ENCODE peak calls at places on chromosomes 13 and 19, in nine cellular contexts. One of them, this sample, is unnamed.
A peak's percentile ranks its signal among the peaks of the same experiment; 100 is the strongest.

GRCh38 chr13:32969516-32969941 is 46.7 kb upstream of the KL start:
- DNase-seq in fibroblast of pulmonary artery: peak; percentile 54
- DNase-seq in amygdala: no peak
- DNase-seq in NCI-H1092: no peak
- DNase-seq in ACHN: peak; percentile 78
- DNase-seq in substantia nigra: no peak
- DNase-seq in stimulated activated CD8-positive, alpha-beta memory T cell treated with anti-CD3 and anti-CD28 coated beads, Interleukin-15, amount 100 ng/mL, for 1 hour: no peak
- DNase-seq in GM23248: peak; percentile 82
- DNase-seq in lower leg skin: no peak
- DNase-seq in this sample: no peak

GRCh38 chr19:5793188-5793587 is 2.2 kb upstream of the DUS3L start:
- DNase-seq in fibroblast of pulmonary artery: no peak
- DNase-seq in amygdala: no peak
- DNase-seq in NCI-H1092: no peak
- DNase-seq in ACHN: no peak
- DNase-seq in substantia nigra: no peak
- DNase-seq in stimulated activated CD8-positive, alpha-beta memory T cell treated with anti-CD3 and anti-CD28 coated beads, Interleukin-15, amount 100 ng/mL, for 1 hour: no peak
- DNase-seq in GM23248: no peak
- DNase-seq in lower leg skin: no peak
- DNase-seq in this sample: no peak

GRCh38 chr19:14000691-14001365 is 5.3 kb downstream of the RFX1 start:
- DNase-seq in fibroblast of pulmonary artery: no peak
- DNase-seq in amygdala: no peak
- DNase-seq in NCI-H1092: no peak
- DNase-seq in ACHN: no peak
- DNase-seq in substantia nigra: no peak
- DNase-seq in stimulated activated CD8-positive, alpha-beta memory T cell treated with anti-CD3 and anti-CD28 coated beads, Interleukin-15, amount 100 ng/mL, for 1 hour: no peak
- DNase-seq in GM23248: no peak
- DNase-seq in lower leg skin: no peak
- DNase-seq in this sample: no peak

GRCh38 chr13:61728468-61728867 is 312.8 kb upstream of the PCDH20 start:
- DNase-seq in fibroblast of pulmonary artery: peak; percentile 79
- DNase-seq in amygdala: no peak
- DNase-seq in NCI-H1092: peak; percentile 21
- DNase-seq in ACHN: no peak
- DNase-seq in substantia nigra: no peak
- DNase-seq in stimulated activated CD8-positive, alpha-beta memory T cell treated with anti-CD3 and anti-CD28 coated beads, Interleukin-15, amount 100 ng/mL, for 1 hour: no peak
- DNase-seq in GM23248: no peak
- DNase-seq in lower leg skin: no peak
- DNase-seq in this sample: no peak

GRCh38 chr19:23525265-23525862 is 130.1 kb upstream of the ZNF91 start:
- DNase-seq in fibroblast of pulmonary artery: no peak
- DNase-seq in amygdala: no peak
- DNase-seq in NCI-H1092: no peak
- DNase-seq in ACHN: no peak
- DNase-seq in substantia nigra: no peak
- DNase-seq in stimulated activated CD8-positive, alpha-beta memory T cell treated with anti-CD3 and anti-CD28 coated beads, Interleukin-15, amount 100 ng/mL, for 1 hour: no peak
- DNase-seq in GM23248: no peak
- DNase-seq in lower leg skin: no peak
- DNase-seq in this sample: no peak

GRCh38 chr13:108226184-108226583 is 8.0 kb downstream of the ABHD13 start:
- DNase-seq in fibroblast of pulmonary artery: no peak
- DNase-seq in amygdala: no peak
- DNase-seq in NCI-H1092: peak; percentile 50
- DNase-seq in ACHN: no peak
- DNase-seq in substantia nigra: no peak
- DNase-seq in stimulated activated CD8-positive, alpha-beta memory T cell treated with anti-CD3 and anti-CD28 coated beads, Interleukin-15, amount 100 ng/mL, for 1 hour: no peak
- DNase-seq in GM23248: no peak
- DNase-seq in lower leg skin: no peak
- DNase-seq in this sample: no peak

GRCh38 chr19:11535792-11536595 is 2.7 kb upstream of the CNN1 start:
- DNase-seq in fibroblast of pulmonary artery: peak; percentile 90
- DNase-seq in amygdala: peak; percentile 88
- DNase-seq in NCI-H1092: peak; percentile 69
- DNase-seq in ACHN: peak; percentile 86
- DNase-seq in substantia nigra: peak; percentile 67
- DNase-seq in stimulated activated CD8-positive, alpha-beta memory T cell treated with anti-CD3 and anti-CD28 coated beads, Interleukin-15, amount 100 ng/mL, for 1 hour: peak; percentile 58
- DNase-seq in GM23248: peak; percentile 89
- DNase-seq in lower leg skin: peak; percentile 68
- DNase-seq in this sample: peak; percentile 83

GRCh38 chr13:96551540-96551939 is 442.7 kb downstream of the OXGR1 start:
- DNase-seq in fibroblast of pulmonary artery: no peak
- DNase-seq in amygdala: peak; percentile 0
- DNase-seq in NCI-H1092: no peak
- DNase-seq in ACHN: no peak
- DNase-seq in substantia nigra: no peak
- DNase-seq in stimulated activated CD8-positive, alpha-beta memory T cell treated with anti-CD3 and anti-CD28 coated beads, Interleukin-15, amount 100 ng/mL, for 1 hour: no peak
- DNase-seq in GM23248: no peak
- DNase-seq in lower leg skin: no peak
- DNase-seq in this sample: no peak

GRCh38 chr13:74158028-74158427 is 23.8 kb upstream of the KLF12 start:
- DNase-seq in fibroblast of pulmonary artery: peak; percentile 22
- DNase-seq in amygdala: no peak
- DNase-seq in NCI-H1092: no peak
- DNase-seq in ACHN: no peak
- DNase-seq in substantia nigra: no peak
- DNase-seq in stimulated activated CD8-positive, alpha-beta memory T cell treated with anti-CD3 and anti-CD28 coated beads, Interleukin-15, amount 100 ng/mL, for 1 hour: no peak
- DNase-seq in GM23248: no peak
- DNase-seq in lower leg skin: no peak
- DNase-seq in this sample: no peak

GRCh38 chr13:36282818-36283432 is 14.7 kb downstream of the CCDC169 start:
- DNase-seq in fibroblast of pulmonary artery: peak; percentile 71
- DNase-seq in amygdala: no peak
- DNase-seq in NCI-H1092: no peak
- DNase-seq in ACHN: peak; percentile 52
- DNase-seq in substantia nigra: no peak
- DNase-seq in stimulated activated CD8-positive, alpha-beta memory T cell treated with anti-CD3 and anti-CD28 coated beads, Interleukin-15, amount 100 ng/mL, for 1 hour: no peak
- DNase-seq in GM23248: peak; percentile 64
- DNase-seq in lower leg skin: no peak
- DNase-seq in this sample: no peak

GRCh38 chr13:93689333-93689732 is 462.7 kb downstream of the GPC6 start:
- DNase-seq in fibroblast of pulmonary artery: no peak
- DNase-seq in amygdala: no peak
- DNase-seq in NCI-H1092: no peak
- DNase-seq in ACHN: peak; percentile 7
- DNase-seq in substantia nigra: no peak
- DNase-seq in stimulated activated CD8-positive, alpha-beta memory T cell treated with anti-CD3 and anti-CD28 coated beads, Interleukin-15, amount 100 ng/mL, for 1 hour: no peak
- DNase-seq in GM23248: peak; percentile 6
- DNase-seq in lower leg skin: no peak
- DNase-seq in this sample: no peak

GRCh38 chr13:62887046-62887445 is 1471.4 kb upstream of the PCDH20 start:
- DNase-seq in fibroblast of pulmonary artery: no peak
- DNase-seq in amygdala: no peak
- DNase-seq in NCI-H1092: no peak
- DNase-seq in ACHN: no peak
- DNase-seq in substantia nigra: no peak
- DNase-seq in stimulated activated CD8-positive, alpha-beta memory T cell treated with anti-CD3 and anti-CD28 coated beads, Interleukin-15, amount 100 ng/mL, for 1 hour: no peak
- DNase-seq in GM23248: no peak
- DNase-seq in lower leg skin: no peak
- DNase-seq in this sample: no peak

GRCh38 chr19:3184847-3185481 is 766 bp upstream of the NCLN start:
- DNase-seq in fibroblast of pulmonary artery: peak; percentile 79
- DNase-seq in amygdala: peak; percentile 68
- DNase-seq in NCI-H1092: peak; percentile 65
- DNase-seq in ACHN: no peak
- DNase-seq in substantia nigra: no peak
- DNase-seq in stimulated activated CD8-positive, alpha-beta memory T cell treated with anti-CD3 and anti-CD28 coated beads, Interleukin-15, amount 100 ng/mL, for 1 hour: peak; percentile 53
- DNase-seq in GM23248: peak; percentile 85
- DNase-seq in lower leg skin: no peak
- DNase-seq in this sample: no peak

GRCh38 chr19:52188822-52189744 is 769 bp upstream of the PPP2R1A start:
- DNase-seq in fibroblast of pulmonary artery: no peak
- DNase-seq in amygdala: peak; percentile 59
- DNase-seq in NCI-H1092: no peak
- DNase-seq in ACHN: no peak
- DNase-seq in substantia nigra: peak; percentile 47
- DNase-seq in stimulated activated CD8-positive, alpha-beta memory T cell treated with anti-CD3 and anti-CD28 coated beads, Interleukin-15, amount 100 ng/mL, for 1 hour: no peak
- DNase-seq in GM23248: peak; percentile 75
- DNase-seq in lower leg skin: peak; percentile 79
- DNase-seq in this sample: peak; percentile 60

GRCh38 chr19:8566855-8567254 is 10.4 kb downstream of the MYO1F start:
- DNase-seq in fibroblast of pulmonary artery: no peak
- DNase-seq in amygdala: no peak
- DNase-seq in NCI-H1092: no peak
- DNase-seq in ACHN: no peak
- DNase-seq in substantia nigra: no peak
- DNase-seq in stimulated activated CD8-positive, alpha-beta memory T cell treated with anti-CD3 and anti-CD28 coated beads, Interleukin-15, amount 100 ng/mL, for 1 hour: no peak
- DNase-seq in GM23248: peak; percentile 19
- DNase-seq in lower leg skin: no peak
- DNase-seq in this sample: no peak

GRCh38 chr19:53165691-53166091 is 6.8 kb upstream of the ZNF347 start:
- DNase-seq in fibroblast of pulmonary artery: no peak
- DNase-seq in amygdala: no peak
- DNase-seq in NCI-H1092: no peak
- DNase-seq in ACHN: no peak
- DNase-seq in substantia nigra: no peak
- DNase-seq in stimulated activated CD8-positive, alpha-beta memory T cell treated with anti-CD3 and anti-CD28 coated beads, Interleukin-15, amount 100 ng/mL, for 1 hour: no peak
- DNase-seq in GM23248: no peak
- DNase-seq in lower leg skin: no peak
- DNase-seq in this sample: no peak

GRCh38 chr13:24228852-24229458 is 68.4 kb downstream of the SPATA13 start:
- DNase-seq in fibroblast of pulmonary artery: peak; percentile 85
- DNase-seq in amygdala: no peak
- DNase-seq in NCI-H1092: peak; percentile 36
- DNase-seq in ACHN: peak; percentile 62
- DNase-seq in substantia nigra: no peak
- DNase-seq in stimulated activated CD8-positive, alpha-beta memory T cell treated with anti-CD3 and anti-CD28 coated beads, Interleukin-15, amount 100 ng/mL, for 1 hour: no peak
- DNase-seq in GM23248: peak; percentile 79
- DNase-seq in lower leg skin: no peak
- DNase-seq in this sample: no peak

GRCh38 chr19:45670670-45671453 is 2.8 kb downstream of the GIPR start:
- DNase-seq in fibroblast of pulmonary artery: peak; percentile 90
- DNase-seq in amygdala: peak; percentile 82
- DNase-seq in NCI-H1092: no peak
- DNase-seq in ACHN: peak; percentile 61
- DNase-seq in substantia nigra: peak; percentile 78
- DNase-seq in stimulated activated CD8-positive, alpha-beta memory T cell treated with anti-CD3 and anti-CD28 coated beads, Interleukin-15, amount 100 ng/mL, for 1 hour: no peak
- DNase-seq in GM23248: peak; percentile 77
- DNase-seq in lower leg skin: peak; percentile 64
- DNase-seq in this sample: peak; percentile 55

GRCh38 chr13:113855012-113855921 is 8.6 kb downstream of the GAS6 start:
- DNase-seq in fibroblast of pulmonary artery: no peak
- DNase-seq in amygdala: no peak
- DNase-seq in NCI-H1092: no peak
- DNase-seq in ACHN: no peak
- DNase-seq in substantia nigra: no peak
- DNase-seq in stimulated activated CD8-positive, alpha-beta memory T cell treated with anti-CD3 and anti-CD28 coated beads, Interleukin-15, amount 100 ng/mL, for 1 hour: no peak
- DNase-seq in GM23248: no peak
- DNase-seq in lower leg skin: no peak
- DNase-seq in this sample: no peak

GRCh38 chr19:3536429-3537100 is 2.4 kb upstream of the TEKTIP1 start:
- DNase-seq in fibroblast of pulmonary artery: no peak
- DNase-seq in amygdala: peak; percentile 66
- DNase-seq in NCI-H1092: no peak
- DNase-seq in ACHN: no peak
- DNase-seq in substantia nigra: peak; percentile 62
- DNase-seq in stimulated activated CD8-positive, alpha-beta memory T cell treated with anti-CD3 and anti-CD28 coated beads, Interleukin-15, amount 100 ng/mL, for 1 hour: no peak
- DNase-seq in GM23248: no peak
- DNase-seq in lower leg skin: peak; percentile 43
- DNase-seq in this sample: peak; percentile 76

GRCh38 chr13:23321534-23322241 is 111.8 kb downstream of the SACS start:
- DNase-seq in fibroblast of pulmonary artery: peak; percentile 95
- DNase-seq in amygdala: no peak
- DNase-seq in NCI-H1092: no peak
- DNase-seq in ACHN: peak; percentile 93
- DNase-seq in substantia nigra: no peak
- DNase-seq in stimulated activated CD8-positive, alpha-beta memory T cell treated with anti-CD3 and anti-CD28 coated beads, Interleukin-15, amount 100 ng/mL, for 1 hour: no peak
- DNase-seq in GM23248: peak; percentile 97
- DNase-seq in lower leg skin: peak; percentile 47
- DNase-seq in this sample: no peak

GRCh38 chr19:53511933-53512374 is 26.0 kb upstream of the ZNF331 start:
- DNase-seq in fibroblast of pulmonary artery: peak; percentile 71
- DNase-seq in amygdala: peak; percentile 8
- DNase-seq in NCI-H1092: no peak
- DNase-seq in ACHN: peak; percentile 3
- DNase-seq in substantia nigra: no peak
- DNase-seq in stimulated activated CD8-positive, alpha-beta memory T cell treated with anti-CD3 and anti-CD28 coated beads, Interleukin-15, amount 100 ng/mL, for 1 hour: peak; percentile 24
- DNase-seq in GM23248: peak; percentile 83
- DNase-seq in lower leg skin: no peak
- DNase-seq in this sample: no peak